ENCODE peak calls at places on chromosomes 7 and 10, in nine cellular contexts. One of them, this sample, is unnamed.

GRCh38 chr10:86967481-86967941 is 771 bp upstream of the ADIRF start:
- DNase-seq in choroid plexus epithelial cell: no peak
- DNase-seq in psoas muscle: no peak
- DNase-seq in fibroblast of pulmonary artery: no peak
- DNase-seq in kidney epithelial cell: no peak
- DNase-seq in ovary: peak
- DNase-seq in gastrocnemius medialis: no peak
- DNase-seq in CD8-positive, alpha-beta T cell: no peak
- DNase-seq in coronary artery: peak
- DNase-seq in this sample: no peak

GRCh38 chr7:78172138-78172887 is 373.7 kb downstream of the PHTF2 start:
- DNase-seq in choroid plexus epithelial cell: no peak
- DNase-seq in psoas muscle: no peak
- DNase-seq in fibroblast of pulmonary artery: no peak
- DNase-seq in kidney epithelial cell: no peak
- DNase-seq in ovary: no peak
- DNase-seq in gastrocnemius medialis: no peak
- DNase-seq in CD8-positive, alpha-beta T cell: no peak
- DNase-seq in coronary artery: no peak
- DNase-seq in this sample: no peak

GRCh38 chr10:79268100-79268670 is 79.1 kb upstream of the PPIF start:
- DNase-seq in choroid plexus epithelial cell: peak
- DNase-seq in psoas muscle: no peak
- DNase-seq in fibroblast of pulmonary artery: peak
- DNase-seq in kidney epithelial cell: peak
- DNase-seq in ovary: no peak
- DNase-seq in gastrocnemius medialis: no peak
- DNase-seq in CD8-positive, alpha-beta T cell: no peak
- DNase-seq in coronary artery: no peak
- DNase-seq in this sample: no peak

GRCh38 chr10:118800920-118801319 is 46.1 kb upstream of the CACUL1 start:
- DNase-seq in choroid plexus epithelial cell: peak
- DNase-seq in psoas muscle: no peak
- DNase-seq in fibroblast of pulmonary artery: peak
- DNase-seq in kidney epithelial cell: no peak
- DNase-seq in ovary: no peak
- DNase-seq in gastrocnemius medialis: no peak
- DNase-seq in CD8-positive, alpha-beta T cell: no peak
- DNase-seq in coronary artery: peak
- DNase-seq in this sample: peak

GRCh38 chr10:75530337-75530736 is 98.9 kb downstream of the LRMDA start:
- DNase-seq in choroid plexus epithelial cell: no peak
- DNase-seq in psoas muscle: peak
- DNase-seq in fibroblast of pulmonary artery: peak
- DNase-seq in kidney epithelial cell: peak
- DNase-seq in ovary: no peak
- DNase-seq in gastrocnemius medialis: no peak
- DNase-seq in CD8-positive, alpha-beta T cell: no peak
- DNase-seq in coronary artery: no peak
- DNase-seq in this sample: peak

GRCh38 chr10:123148414-123149161 is 652 bp downstream of the HMX2 start:
- DNase-seq in choroid plexus epithelial cell: no peak
- DNase-seq in psoas muscle: no peak
- DNase-seq in fibroblast of pulmonary artery: no peak
- DNase-seq in kidney epithelial cell: no peak
- DNase-seq in ovary: no peak
- DNase-seq in gastrocnemius medialis: no peak
- DNase-seq in CD8-positive, alpha-beta T cell: no peak
- DNase-seq in coronary artery: no peak
- DNase-seq in this sample: no peak

GRCh38 chr10:70232155-70232858 is 922 bp downstream of the PPA1 start:
- DNase-seq in choroid plexus epithelial cell: peak
- DNase-seq in psoas muscle: peak
- DNase-seq in fibroblast of pulmonary artery: peak
- DNase-seq in kidney epithelial cell: peak
- DNase-seq in ovary: peak
- DNase-seq in gastrocnemius medialis: no peak
- DNase-seq in CD8-positive, alpha-beta T cell: peak
- DNase-seq in coronary artery: no peak
- DNase-seq in this sample: peak

GRCh38 chr7:1856161-1856965 is 186.3 kb downstream of the ELFN1 start:
- DNase-seq in choroid plexus epithelial cell: no peak
- DNase-seq in psoas muscle: no peak
- DNase-seq in fibroblast of pulmonary artery: no peak
- DNase-seq in kidney epithelial cell: no peak
- DNase-seq in ovary: no peak
- DNase-seq in gastrocnemius medialis: no peak
- DNase-seq in CD8-positive, alpha-beta T cell: peak
- DNase-seq in coronary artery: peak
- DNase-seq in this sample: no peak

GRCh38 chr7:32532716-32533115 is 37.4 kb downstream of the AVL9 start:
- DNase-seq in choroid plexus epithelial cell: no peak
- DNase-seq in psoas muscle: no peak
- DNase-seq in fibroblast of pulmonary artery: no peak
- DNase-seq in kidney epithelial cell: no peak
- DNase-seq in ovary: no peak
- DNase-seq in gastrocnemius medialis: no peak
- DNase-seq in CD8-positive, alpha-beta T cell: no peak
- DNase-seq in coronary artery: no peak
- DNase-seq in this sample: no peak

GRCh38 chr7:85185355-85186082 is 1.3 kb downstream of the SEMA3D start:
- DNase-seq in choroid plexus epithelial cell: peak
- DNase-seq in psoas muscle: peak
- DNase-seq in fibroblast of pulmonary artery: peak
- DNase-seq in kidney epithelial cell: no peak
- DNase-seq in ovary: peak
- DNase-seq in gastrocnemius medialis: no peak
- DNase-seq in CD8-positive, alpha-beta T cell: no peak
- DNase-seq in coronary artery: peak
- DNase-seq in this sample: peak

GRCh38 chr10:23540401-23540800 is 101.5 kb downstream of the OTUD1 start:
- DNase-seq in choroid plexus epithelial cell: no peak
- DNase-seq in psoas muscle: no peak
- DNase-seq in fibroblast of pulmonary artery: no peak
- DNase-seq in kidney epithelial cell: no peak
- DNase-seq in ovary: no peak
- DNase-seq in gastrocnemius medialis: no peak
- DNase-seq in CD8-positive, alpha-beta T cell: peak
- DNase-seq in coronary artery: no peak
- DNase-seq in this sample: no peak

GRCh38 chr10:133359554-133359971 is 1.7 kb upstream of the FUOM start:
- DNase-seq in choroid plexus epithelial cell: no peak
- DNase-seq in psoas muscle: no peak
- DNase-seq in fibroblast of pulmonary artery: no peak
- DNase-seq in kidney epithelial cell: no peak
- DNase-seq in ovary: no peak
- DNase-seq in gastrocnemius medialis: no peak
- DNase-seq in CD8-positive, alpha-beta T cell: peak
- DNase-seq in coronary artery: no peak
- DNase-seq in this sample: no peak

GRCh38 chr10:35413985-35414861 is 77.9 kb downstream of the CCNY start:
- DNase-seq in choroid plexus epithelial cell: peak
- DNase-seq in psoas muscle: no peak
- DNase-seq in fibroblast of pulmonary artery: no peak
- DNase-seq in kidney epithelial cell: no peak
- DNase-seq in ovary: no peak
- DNase-seq in gastrocnemius medialis: no peak
- DNase-seq in CD8-positive, alpha-beta T cell: peak
- DNase-seq in coronary artery: no peak
- DNase-seq in this sample: no peak

GRCh38 chr7:107147464-107148214 is 21.2 kb upstream of the HBP1 start:
- DNase-seq in choroid plexus epithelial cell: peak
- DNase-seq in psoas muscle: no peak
- DNase-seq in fibroblast of pulmonary artery: peak
- DNase-seq in kidney epithelial cell: no peak
- DNase-seq in ovary: peak
- DNase-seq in gastrocnemius medialis: no peak
- DNase-seq in CD8-positive, alpha-beta T cell: peak
- DNase-seq in coronary artery: no peak
- DNase-seq in this sample: peak

GRCh38 chr10:3425713-3426112 is 253.1 kb upstream of the PITRM1 start:
- DNase-seq in choroid plexus epithelial cell: no peak
- DNase-seq in psoas muscle: no peak
- DNase-seq in fibroblast of pulmonary artery: no peak
- DNase-seq in kidney epithelial cell: no peak
- DNase-seq in ovary: no peak
- DNase-seq in gastrocnemius medialis: no peak
- DNase-seq in CD8-positive, alpha-beta T cell: no peak
- DNase-seq in coronary artery: no peak
- DNase-seq in this sample: no peak

GRCh38 chr10:89301231-89301630 is 615 bp upstream of the IFIT2 start:
- DNase-seq in choroid plexus epithelial cell: peak
- DNase-seq in psoas muscle: no peak
- DNase-seq in fibroblast of pulmonary artery: peak
- DNase-seq in kidney epithelial cell: no peak
- DNase-seq in ovary: no peak
- DNase-seq in gastrocnemius medialis: no peak
- DNase-seq in CD8-positive, alpha-beta T cell: no peak
- DNase-seq in coronary artery: no peak
- DNase-seq in this sample: peak

GRCh38 chr10:89303161-89303560 is 1.3 kb downstream of the IFIT2 start:
- DNase-seq in choroid plexus epithelial cell: no peak
- DNase-seq in psoas muscle: no peak
- DNase-seq in fibroblast of pulmonary artery: no peak
- DNase-seq in kidney epithelial cell: no peak
- DNase-seq in ovary: no peak
- DNase-seq in gastrocnemius medialis: no peak
- DNase-seq in CD8-positive, alpha-beta T cell: no peak
- DNase-seq in coronary artery: no peak
- DNase-seq in this sample: no peak

GRCh38 chr10:89306019-89306418 is 4.2 kb downstream of the IFIT2 start:
- DNase-seq in choroid plexus epithelial cell: no peak
- DNase-seq in psoas muscle: no peak
- DNase-seq in fibroblast of pulmonary artery: no peak
- DNase-seq in kidney epithelial cell: no peak
- DNase-seq in ovary: no peak
- DNase-seq in gastrocnemius medialis: no peak
- DNase-seq in CD8-positive, alpha-beta T cell: no peak
- DNase-seq in coronary artery: no peak
- DNase-seq in this sample: no peak

GRCh38 chr10:89301721-89302445 is at the start of gene IFIT2:
- DNase-seq in choroid plexus epithelial cell: peak
- DNase-seq in psoas muscle: no peak
- DNase-seq in fibroblast of pulmonary artery: peak
- DNase-seq in kidney epithelial cell: no peak
- DNase-seq in ovary: peak
- DNase-seq in gastrocnemius medialis: peak
- DNase-seq in CD8-positive, alpha-beta T cell: no peak
- DNase-seq in coronary artery: no peak
- DNase-seq in this sample: peak

DNA sequence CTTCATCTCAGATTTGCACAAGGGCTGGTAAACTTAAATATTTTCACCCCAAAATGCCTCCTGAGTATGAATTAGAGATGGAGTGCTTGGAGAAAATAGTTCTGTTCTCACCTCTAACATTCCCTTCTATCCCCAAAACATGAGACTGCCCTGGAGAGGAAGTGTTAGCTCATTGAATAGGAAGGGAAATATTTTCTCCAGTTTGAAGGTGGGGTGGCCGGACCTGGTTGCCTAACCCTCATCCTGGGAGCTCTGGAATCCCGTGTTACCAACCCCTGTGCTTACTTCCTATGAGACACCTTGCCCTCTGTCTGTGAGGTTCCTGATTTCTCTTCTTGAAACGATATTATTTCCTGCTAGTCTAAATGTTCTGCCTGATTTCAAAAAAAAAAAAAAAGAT is 782 bp downstream of the IFIT2 start:
- DNase-seq in choroid plexus epithelial cell: peak
- DNase-seq in psoas muscle: no peak
- DNase-seq in fibroblast of pulmonary artery: peak
- DNase-seq in kidney epithelial cell: no peak
- DNase-seq in ovary: no peak
- DNase-seq in gastrocnemius medialis: no peak
- DNase-seq in CD8-positive, alpha-beta T cell: no peak
- DNase-seq in coronary artery: no peak
- DNase-seq in this sample: peak
- H3K4me3 ChIP-seq in choroid plexus epithelial cell: peak
- H3K4me3 ChIP-seq in psoas muscle: peak
- H3K4me3 ChIP-seq in fibroblast of pulmonary artery: peak
- H3K4me3 ChIP-seq in kidney epithelial cell: no peak
- H3K4me3 ChIP-seq in ovary: peak
- H3K4me3 ChIP-seq in gastrocnemius medialis: peak
- H3K4me3 ChIP-seq in CD8-positive, alpha-beta T cell: peak
- H3K4me3 ChIP-seq in coronary artery: peak
- H3K4me3 ChIP-seq in this sample: peak

GRCh38 chr7:93231799-93232672 is at the start of gene VPS50:
- DNase-seq in choroid plexus epithelial cell: peak
- DNase-seq in psoas muscle: peak
- DNase-seq in fibroblast of pulmonary artery: peak
- DNase-seq in kidney epithelial cell: peak
- DNase-seq in ovary: peak
- DNase-seq in gastrocnemius medialis: peak
- DNase-seq in CD8-positive, alpha-beta T cell: peak
- DNase-seq in coronary artery: peak
- DNase-seq in this sample: peak
- TF ChIP-seq CTCF in choroid plexus epithelial cell: peak
- TF ChIP-seq CTCF in psoas muscle: no peak
- TF ChIP-seq CTCF in fibroblast of pulmonary artery: no peak
- TF ChIP-seq CTCF in kidney epithelial cell: no peak
- TF ChIP-seq CTCF in ovary: no peak
- TF ChIP-seq CTCF in gastrocnemius medialis: peak
- TF ChIP-seq CTCF in CD8-positive, alpha-beta T cell: no peak
- TF ChIP-seq CTCF in coronary artery: no peak
- TF ChIP-seq CTCF in this sample: no peak

GRCh38 chr10:96271017-96271815 is at the start of gene BLNK:
- DNase-seq in choroid plexus epithelial cell: peak
- DNase-seq in psoas muscle: peak
- DNase-seq in fibroblast of pulmonary artery: peak
- DNase-seq in kidney epithelial cell: peak
- DNase-seq in ovary: no peak
- DNase-seq in gastrocnemius medialis: peak
- DNase-seq in CD8-positive, alpha-beta T cell: no peak
- DNase-seq in coronary artery: no peak
- DNase-seq in this sample: no peak
- H3K4me3 ChIP-seq in choroid plexus epithelial cell: no peak
- H3K4me3 ChIP-seq in psoas muscle: peak
- H3K4me3 ChIP-seq in fibroblast of pulmonary artery: no peak
- H3K4me3 ChIP-seq in kidney epithelial cell: peak
- H3K4me3 ChIP-seq in ovary: no peak
- H3K4me3 ChIP-seq in gastrocnemius medialis: peak
- H3K4me3 ChIP-seq in CD8-positive, alpha-beta T cell: no peak
- H3K4me3 ChIP-seq in coronary artery: peak
- H3K4me3 ChIP-seq in this sample: no peak

GRCh38 chr7:28798233-28798632 is 159.9 kb downstream of the TRIL start:
- DNase-seq in choroid plexus epithelial cell: no peak
- DNase-seq in psoas muscle: no peak
- DNase-seq in fibroblast of pulmonary artery: no peak
- DNase-seq in kidney epithelial cell: no peak
- DNase-seq in ovary: no peak
- DNase-seq in gastrocnemius medialis: no peak
- DNase-seq in CD8-positive, alpha-beta T cell: no peak
- DNase-seq in coronary artery: no peak
- DNase-seq in this sample: no peak
- TF ChIP-seq CTCF in choroid plexus epithelial cell: no peak
- TF ChIP-seq CTCF in psoas muscle: no peak
- TF ChIP-seq CTCF in fibroblast of pulmonary artery: no peak
- TF ChIP-seq CTCF in kidney epithelial cell: no peak
- TF ChIP-seq CTCF in ovary: no peak
- TF ChIP-seq CTCF in gastrocnemius medialis: no peak
- TF ChIP-seq CTCF in CD8-positive, alpha-beta T cell: no peak
- TF ChIP-seq CTCF in coronary artery: no peak
- TF ChIP-seq CTCF in this sample: no peak